ENCODE peak calls at places on chromosomes 5 and 9, in nine cellular contexts. Z, M, Q, B, T, F, C, E and J are unnamed samples.

GRCh38 chr5:152462021-152462721 is 57.1 kb upstream of the NMUR2 start:
- DNase-seq in T (no peak), F (peak), E (no peak), Z (peak), M (no peak), Q (no peak), C (no peak), B (no peak), J (no peak)

GRCh38 chr5:15463231-15463630 is 36.7 kb upstream of the FBXL7 start:
- DNase-seq in M (no peak), B (no peak), E (no peak), Q (no peak), Z (no peak), C (no peak), F (no peak), T (no peak), J (no peak)

GRCh38 chr9:105620996-105621395 is 41.3 kb upstream of the TAL2 start:
- DNase-seq in Q (no peak), M (no peak), T (no peak), B (no peak), Z (no peak), C (no peak), E (no peak), F (no peak), J (no peak)

GRCh38 chr5:56414056-56414455 is 180.9 kb upstream of the ANKRD55 start:
- DNase-seq in E (no peak), C (no peak), T (peak), B (no peak), M (no peak), Q (no peak), Z (no peak), F (no peak), J (no peak)

GRCh38 chr9:136646827-136647711 is 15.6 kb upstream of the EGFL7 start:
- DNase-seq in C (no peak), F (no peak), E (no peak), B (no peak), Q (no peak), T (no peak), M (no peak), Z (no peak), J (no peak)

GRCh38 chr5:106121972-106122605 is 1548.6 kb downstream of the EFNA5 start:
- DNase-seq in E (no peak), M (no peak), Q (no peak), Z (no peak), B (no peak), C (no peak), F (no peak), T (no peak), J (peak)

GRCh38 chr9:129380961-129381401 is 202.9 kb upstream of the IER5L start:
- DNase-seq in E (no peak), T (no peak), Z (no peak), B (no peak), M (no peak), Q (no peak), F (no peak), C (no peak), J (no peak)

GRCh38 chr5:121144764-121145163 is 680.7 kb downstream of the PRR16 start:
- DNase-seq in E (no peak), B (no peak), F (no peak), Q (peak), Z (no peak), M (no peak), T (no peak), C (no peak), J (no peak)

GRCh38 chr9:131487621-131488031 is 15.1 kb upstream of the POMT1 start:
- DNase-seq in C (no peak), Z (no peak), Q (no peak), E (no peak), F (no peak), M (no peak), B (no peak), T (no peak), J (no peak)

GRCh38 chr5:151313357-151313756 is 9.8 kb upstream of the SLC36A3 start:
- DNase-seq in T (no peak), B (no peak), Z (no peak), M (no peak), E (no peak), F (no peak), C (no peak), Q (no peak), J (no peak)

GRCh38 chr5:125327676-125328075 is 581.2 kb upstream of the ZNF608 start:
- DNase-seq in M (no peak), Z (no peak), Q (no peak), F (no peak), B (no peak), E (no peak), T (no peak), C (no peak), J (no peak)

GRCh38 chr9:96758845-96759673 is 18.8 kb downstream of the ZNF510 start:
- DNase-seq in T (no peak), C (no peak), F (no peak), B (no peak), M (no peak), Z (no peak), E (no peak), Q (no peak), J (no peak)

GRCh38 chr9:75432888-75433287 is 344.6 kb downstream of the OSTF1 start:
- DNase-seq in Q (no peak), Z (no peak), B (no peak), E (no peak), F (no peak), C (no peak), M (no peak), T (no peak), J (no peak)

GRCh38 chr9:36148652-36149051 is 12.1 kb downstream of the GLIPR2 start:
- DNase-seq in Z (no peak), M (peak), E (peak), B (peak), Q (peak), F (peak), C (peak), T (no peak), J (no peak)

GRCh38 chr5:126777257-126777973 is 479 bp downstream of the LMNB1 start:
- DNase-seq in C (peak), B (peak), E (peak), F (peak), M (peak), T (peak), Q (no peak), Z (peak), J (no peak)

GRCh38 chr5:146427619-146427997 is 19.5 kb upstream of the TCERG1 start:
- DNase-seq in F (no peak), Q (no peak), B (no peak), E (no peak), C (no peak), M (no peak), T (no peak), Z (no peak), J (no peak)

GRCh38 chr9:33117306-33117705 is 40.8 kb upstream of the SMU1 start:
- DNase-seq in M (no peak), F (no peak), C (no peak), Q (no peak), T (no peak), E (no peak), B (no peak), Z (no peak), J (no peak)

GRCh38 chr5:3602713-3603502 is 7.3 kb downstream of the IRX1 start:
- DNase-seq in Q (no peak), M (peak), B (no peak), E (no peak), T (no peak), C (no peak), F (no peak), Z (no peak), J (no peak)

GRCh38 chr9:134134949-134135342 is 936 bp upstream of the WDR5 start:
- DNase-seq in M (no peak), Z (no peak), E (no peak), Q (no peak), T (no peak), F (no peak), B (no peak), C (no peak), J (no peak)

GRCh38 chr5:117246386-117246785 is 671.8 kb upstream of the SEMA6A start:
- DNase-seq in C (no peak), F (no peak), B (no peak), Z (peak), M (no peak), E (no peak), T (no peak), Q (no peak), J (no peak)

GRCh38 chr5:20286512-20286911 is 298.5 kb upstream of the CDH18 start:
- DNase-seq in B (no peak), Q (peak), Z (no peak), E (no peak), C (no peak), M (no peak), F (no peak), T (no peak), J (no peak)

GRCh38 chr5:126970517-126971017 is 59.8 kb downstream of the MARCHF3 start:
- DNase-seq in B (no peak), Z (no peak), C (no peak), F (no peak), E (no peak), Q (peak), T (no peak), M (no peak), J (no peak)

GRCh38 chr9:133950206-133950915 is 41.8 kb downstream of the VAV2 start:
- DNase-seq in Z (no peak), C (no peak), Q (no peak), F (peak), B (no peak), T (no peak), E (no peak), M (no peak), J (no peak)